ENCODE peak calls at places on chromosomes 5 and 9, in nine cellular contexts. Y is ovary, H is tibial nerve, G is HepG2, T is heart left ventricle, F is body of pancreas, V is transverse colon, O is breast epithelium, P is HCT116. E is an unnamed sample. For H3K27me3, the result is how much of the 10 kb centered on the place peaks cover.

GRCh38 chr5:148107608-148108007 is 43.8 kb downstream of the SPINK5 start:
- DNase-seq in Y (no peak), H (no peak), G (no peak), T (no peak), F (no peak), V (no peak), O (no peak), P (no peak), E (no peak)

GRCh38 chr9:133460405-133461175 is 812 bp downstream of the CACFD1 start:
- DNase-seq in Y (peak), H (peak), G (peak), T (no peak), F (peak), V (peak), O (peak), P (no peak), E (peak)

GRCh38 chr5:154779105-154779504 is 23.9 kb downstream of the LARP1 start:
- DNase-seq in Y (no peak), H (no peak), G (peak), T (no peak), F (no peak), V (no peak), O (no peak), P (peak), E (no peak)

GRCh38 chr9:21056931-21057330 is 20.8 kb downstream of the IFNB1 start:
- DNase-seq in Y (no peak), H (no peak), G (no peak), T (no peak), F (no peak), V (no peak), O (no peak), P (no peak), E (no peak)

GRCh38 chr9:117526674-117527073 is 111.8 kb upstream of the ASTN2 start:
- DNase-seq in Y (no peak), H (no peak), G (no peak), T (no peak), F (no peak), V (no peak), O (no peak), P (no peak), E (no peak)

GRCh38 chr9:130172858-130173461 is 756 bp downstream of the NCS1 start:
- DNase-seq in Y (peak), H (no peak), G (no peak), T (no peak), F (peak), V (no peak), O (no peak), P (no peak), E (no peak)

GRCh38 chr9:133050781-133051180 is 11.0 kb upstream of the CEL start:
- DNase-seq in Y (no peak), H (no peak), G (no peak), T (no peak), F (peak), V (peak), O (no peak), P (no peak), E (peak)

GRCh38 chr9:110370316-110370715 is 32.7 kb upstream of the TXNDC8 start:
- DNase-seq in Y (no peak), H (no peak), G (no peak), T (no peak), F (no peak), V (no peak), O (no peak), P (no peak), E (no peak)

GRCh38 chr9:97316904-97317303 is 9.4 kb downstream of the CCDC180 start:
- DNase-seq in Y (no peak), H (no peak), G (no peak), T (no peak), F (no peak), V (no peak), O (no peak), P (no peak), E (no peak)

GRCh38 chr9:93096131-93096802 is at the start of gene CARD19:
- DNase-seq in Y (peak), H (peak), G (no peak), T (peak), F (peak), V (peak), O (peak), P (no peak), E (peak)

GRCh38 chr9:135971892-135972291 is 10.7 kb upstream of the UBAC1 start:
- DNase-seq in Y (no peak), H (no peak), G (peak), T (no peak), F (peak), V (peak), O (peak), P (peak), E (peak)

DNA sequence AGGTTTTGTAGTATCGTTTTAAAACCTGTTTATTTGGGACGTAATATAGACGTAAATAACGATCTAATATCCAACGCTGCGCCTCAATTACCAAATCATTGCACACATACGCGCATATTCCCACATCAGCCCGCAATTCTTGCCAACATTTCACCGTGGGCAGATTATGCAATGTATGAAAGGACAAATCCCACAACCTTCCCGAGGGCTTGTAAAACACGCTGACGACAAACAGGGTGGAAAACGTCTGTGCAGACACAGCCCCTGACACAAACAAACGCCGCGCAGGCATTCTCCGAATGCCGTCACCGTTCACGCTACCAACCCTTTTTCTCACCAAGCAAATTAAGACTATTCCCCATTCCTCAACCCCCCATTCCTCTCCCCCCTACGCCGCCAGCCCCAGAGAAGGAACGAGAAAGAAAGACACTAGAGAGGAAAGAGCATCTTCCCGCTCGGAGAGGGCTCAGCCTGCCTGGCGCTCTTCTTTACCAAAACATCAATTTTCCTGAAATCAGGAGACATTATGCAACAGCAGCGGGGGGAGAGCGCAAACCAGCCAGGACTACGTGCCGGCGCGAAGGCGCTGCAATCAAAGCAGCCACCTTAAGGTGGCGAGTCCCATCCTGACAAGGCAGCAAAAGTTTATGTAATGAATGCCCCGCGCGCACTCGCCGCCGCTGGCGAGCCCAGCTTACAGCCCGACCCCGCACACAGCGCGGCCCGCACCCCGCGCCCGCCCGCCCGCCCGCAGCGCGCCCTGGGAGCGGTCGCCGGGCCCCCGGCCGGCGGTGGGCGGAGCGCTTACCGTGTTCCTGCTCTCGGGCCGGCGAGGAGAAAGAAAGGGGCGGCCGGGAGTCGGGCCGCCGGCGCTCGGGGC is 560 bp downstream of the NFIL3 start:
- DNase-seq in Y (peak), H (peak), G (peak), T (peak), F (peak), V (peak), O (peak), P (no peak), E (peak)
- TF ChIP-seq CTCF in Y (no peak), H (peak), G (no peak), T (peak), F (peak), V (no peak), O (peak), P (no peak), E (peak)

DNA sequence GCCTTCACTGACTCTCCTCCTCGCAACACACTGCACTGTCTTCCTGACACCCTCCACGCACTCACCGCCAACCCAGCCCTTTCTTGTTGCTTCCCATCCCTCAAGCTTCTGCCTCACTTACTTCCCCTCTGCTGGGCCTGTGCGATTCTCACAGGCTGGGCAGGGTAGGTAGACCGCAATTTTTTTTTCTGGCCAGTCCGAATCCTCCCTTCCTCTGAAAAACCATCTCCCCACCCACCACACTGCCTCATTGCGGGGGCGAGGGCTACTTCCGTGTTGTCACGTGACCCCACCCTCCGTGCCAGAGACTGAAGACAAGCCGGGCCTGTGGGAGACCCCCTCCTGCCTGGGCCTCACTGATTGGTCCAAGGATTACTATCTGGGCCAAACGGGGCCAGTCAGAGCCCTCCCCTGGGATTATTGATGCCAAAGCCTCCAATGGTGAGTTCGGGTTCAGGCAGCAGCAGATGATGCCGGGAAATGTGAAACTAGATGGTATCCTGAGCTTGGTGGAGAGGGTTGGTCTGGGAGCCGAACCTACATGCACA is 73.1 kb downstream of the STK10 start:
- DNase-seq in Y (no peak), H (no peak), G (no peak), T (peak), F (no peak), V (peak), O (no peak), P (no peak), E (peak)
- TF ChIP-seq POLR2A in Y (no peak), H (no peak), G (no peak), T (no peak), F (no peak), V (no peak), O (no peak), P (no peak), E (no peak)

DNA sequence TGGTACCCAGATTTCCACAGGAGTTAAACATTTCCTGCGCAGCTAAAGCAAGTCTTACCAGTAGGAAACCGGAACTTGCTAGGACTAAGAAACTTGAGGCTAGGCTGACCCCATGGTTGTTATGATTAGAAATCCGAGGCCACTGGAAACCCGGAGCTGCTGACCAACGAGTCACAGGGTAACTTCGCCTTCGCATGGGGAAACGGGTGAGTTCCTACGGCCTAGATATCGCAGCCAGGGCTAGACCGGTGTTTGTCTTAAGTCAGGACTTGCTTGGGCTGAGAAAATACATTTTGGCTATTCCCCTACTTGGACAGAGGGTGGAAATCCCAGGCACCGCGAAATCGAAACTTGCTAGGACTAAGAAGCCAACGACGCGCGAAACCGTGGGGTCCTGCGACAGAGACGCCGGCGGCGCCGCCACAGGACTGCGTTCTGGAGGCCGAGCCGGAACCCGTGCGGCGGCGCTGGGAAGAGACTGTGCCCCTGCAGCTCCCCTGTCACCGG is 1.6 kb upstream of the ANXA2R start:
- DNase-seq in Y (peak), H (no peak), G (peak), T (peak), F (peak), V (peak), O (no peak), P (no peak), E (peak)
- H3K27me3 ChIP-seq in Y (under half), H (under half), G (under half), T (under half), F (under half), V (half or more), O (under half), P (under half), E (under half)

GRCh38 chr9:112917027-112917986 is 26.6 kb upstream of the SLC46A2 start:
- DNase-seq in Y (no peak), H (no peak), G (no peak), T (no peak), F (no peak), V (no peak), O (no peak), P (peak), E (no peak)

GRCh38 chr9:112917987-112918362 is 27.3 kb upstream of the SLC46A2 start:
- DNase-seq in Y (no peak), H (no peak), G (no peak), T (no peak), F (no peak), V (no peak), O (no peak), P (no peak), E (no peak)

GRCh38 chr9:112925058-112925641 is 34.5 kb upstream of the SLC46A2 start:
- DNase-seq in Y (no peak), H (no peak), G (peak), T (no peak), F (peak), V (no peak), O (no peak), P (peak), E (no peak)

DNA sequence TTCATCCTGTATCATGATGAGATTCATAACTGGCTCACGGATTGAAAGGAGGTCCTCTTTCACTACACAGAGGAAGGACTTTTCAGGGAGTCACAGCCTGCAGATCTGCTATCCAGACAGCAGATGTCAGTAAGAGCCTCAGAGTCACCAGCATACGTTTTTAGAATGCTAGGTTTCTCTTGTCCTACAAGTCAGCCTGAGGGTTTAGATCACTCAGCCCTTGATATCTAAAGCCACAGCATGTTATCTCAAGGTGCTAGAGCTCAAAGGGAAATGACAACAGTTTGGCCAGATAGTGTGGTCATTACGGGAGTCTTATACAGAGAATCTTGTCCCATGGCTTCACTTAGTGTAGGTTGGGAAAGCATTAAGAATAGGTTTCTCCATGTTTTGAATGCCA is 30.9 kb upstream of the SLC46A2 start:
- DNase-seq in Y (no peak), H (no peak), G (peak), T (no peak), F (no peak), V (no peak), O (no peak), P (peak), E (no peak)
- TF ChIP-seq CTCF in Y (no peak), H (peak), G (peak), T (peak), F (peak), V (no peak), O (no peak), P (peak), E (peak)

GRCh38 chr9:105066265-105066865 is 138.4 kb upstream of the ABCA1 start:
- DNase-seq in Y (no peak), H (no peak), G (no peak), T (no peak), F (no peak), V (no peak), O (no peak), P (no peak), E (no peak)

GRCh38 chr9:105065119-105066088 is 137.4 kb upstream of the ABCA1 start:
- DNase-seq in Y (no peak), H (no peak), G (peak), T (no peak), F (peak), V (no peak), O (no peak), P (no peak), E (peak)

GRCh38 chr9:105062222-105062850 is 134.4 kb upstream of the ABCA1 start:
- DNase-seq in Y (no peak), H (no peak), G (no peak), T (no peak), F (no peak), V (no peak), O (no peak), P (no peak), E (no peak)

GRCh38 chr9:105063665-105064247 is 135.8 kb upstream of the ABCA1 start:
- DNase-seq in Y (peak), H (no peak), G (peak), T (peak), F (peak), V (peak), O (no peak), P (no peak), E (no peak)

GRCh38 chr9:105064248-105065118 is 136.5 kb upstream of the ABCA1 start:
- DNase-seq in Y (peak), H (peak), G (peak), T (peak), F (peak), V (peak), O (peak), P (no peak), E (peak)
- TF ChIP-seq POLR2A in Y (no peak), H (peak), G (no peak), T (peak), F (peak), V (peak), O (no peak), P (no peak), E (no peak)

GRCh38 chr9:95513722-95514121 is 3.0 kb downstream of the PTCH1 start:
- DNase-seq in Y (no peak), H (no peak), G (no peak), T (no peak), F (no peak), V (no peak), O (no peak), P (no peak), E (no peak)
- H3K27me3 ChIP-seq in Y (under half), H (under half), G (under half), T (under half), F (under half), V (under half), O (under half), P (under half), E (under half)

GRCh38 chr5:79831381-79831780 is 141.7 kb downstream of the CMYA5 start:
- DNase-seq in Y (no peak), H (no peak), G (no peak), T (no peak), F (no peak), V (no peak), O (no peak), P (no peak), E (no peak)

GRCh38 chr5:79827159-79827562 is 137.5 kb downstream of the CMYA5 start:
- DNase-seq in Y (no peak), H (no peak), G (no peak), T (no peak), F (no peak), V (no peak), O (no peak), P (no peak), E (no peak)

GRCh38 chr5:79825802-79826201 is 136.2 kb downstream of the CMYA5 start:
- DNase-seq in Y (no peak), H (no peak), G (no peak), T (no peak), F (no peak), V (no peak), O (no peak), P (no peak), E (no peak)

GRCh38 chr5:79831910-79832309 is 142.3 kb downstream of the CMYA5 start:
- DNase-seq in Y (no peak), H (no peak), G (no peak), T (no peak), F (no peak), V (no peak), O (no peak), P (no peak), E (no peak)

DNA sequence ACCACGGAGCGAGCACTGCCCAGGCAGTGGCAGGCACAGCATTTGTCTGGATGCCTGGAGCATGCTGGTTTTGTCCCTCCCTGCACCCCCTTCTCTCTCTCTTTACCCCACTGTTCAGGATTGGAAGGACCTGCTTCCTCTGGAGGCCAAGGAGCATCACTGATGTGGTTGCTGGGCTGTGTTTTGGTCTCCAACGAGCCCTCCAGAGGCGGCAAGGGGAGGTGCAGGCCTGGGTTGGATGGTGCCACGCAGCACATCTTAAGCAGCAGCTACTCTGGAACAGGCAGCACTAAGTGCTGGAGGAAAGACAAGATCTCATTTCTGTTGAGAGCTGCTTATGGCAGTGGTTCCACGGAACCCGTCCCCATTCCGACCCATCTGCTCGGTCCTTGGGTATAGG is 139.6 kb downstream of the CMYA5 start:
- DNase-seq in Y (no peak), H (no peak), G (no peak), T (no peak), F (no peak), V (no peak), O (no peak), P (no peak), E (no peak)
- TF ChIP-seq CTCF in Y (no peak), H (no peak), G (peak), T (peak), F (no peak), V (no peak), O (no peak), P (peak), E (no peak)

GRCh38 chr9:33818167-33818831 is 1.3 kb downstream of the UBE2R2 start:
- DNase-seq in Y (peak), H (no peak), G (peak), T (no peak), F (no peak), V (peak), O (peak), P (no peak), E (peak)
- TF ChIP-seq POLR2A in Y (no peak), H (no peak), G (no peak), T (no peak), F (peak), V (peak), O (no peak), P (no peak), E (no peak)

GRCh38 chr9:37653385-37653784 is 2.6 kb downstream of the FRMPD1 start:
- DNase-seq in Y (no peak), H (no peak), G (no peak), T (no peak), F (no peak), V (no peak), O (no peak), P (no peak), E (no peak)
- H3K27me3 ChIP-seq in Y (under half), H (under half), G (half or more), T (under half), F (under half), V (half or more), O (under half), P (under half), E (under half)

E was measured in stomach.